ENCODE peak calls at places on chromosomes 11 and 22, in five cellular contexts. Q is K562, H is SK-N-SH, W is HEK293T, O is HepG2. G is an unnamed sample.

GRCh38 chr11:102763440-102763839 is 17.0 kb downstream of the MMP10 start:
- DNase-seq in Q (no peak), H (no peak), W (no peak), O (no peak), G (no peak)

GRCh38 chr11:72641900-72642814 is 32.1 kb downstream of the PDE2A start:
- DNase-seq in Q (peak; percentile 89), H (peak; percentile 91), W (peak; percentile 65), O (no peak), G (no peak)

GRCh38 chr11:16095756-16096155 is 260.6 kb downstream of the SOX6 start:
- DNase-seq in Q (no peak), H (no peak), W (no peak), O (no peak), G (no peak)

GRCh38 chr11:114321621-114322257 is 25.5 kb downstream of the NNMT start:
- DNase-seq in Q (no peak), H (no peak), W (no peak), O (no peak), G (no peak)

GRCh38 chr11:65036931-65037330 is 4.1 kb upstream of the SAC3D1 start:
- DNase-seq in Q (no peak), H (no peak), W (no peak), O (no peak), G (no peak)

GRCh38 chr22:23696326-23696851 is 5.6 kb downstream of the RGL4 start:
- DNase-seq in Q (no peak), H (no peak), W (no peak), O (no peak), G (peak; percentile 33)

GRCh38 chr11:88523362-88524028 is 186.0 kb upstream of the CTSC start:
- DNase-seq in Q (no peak), H (no peak), W (no peak), O (no peak), G (no peak)

GRCh38 chr22:17869285-17870096 is 95.2 kb upstream of the BID start:
- DNase-seq in Q (no peak), H (no peak), W (no peak), O (no peak), G (no peak)

GRCh38 chr11:116376547-116376946 is 396.2 kb downstream of the BUD13 start:
- DNase-seq in Q (no peak), H (no peak), W (no peak), O (peak; percentile 80), G (no peak)

GRCh38 chr22:27624705-27625104 is 176.9 kb downstream of the MN1 start:
- DNase-seq in Q (no peak), H (no peak), W (no peak), O (no peak), G (no peak)

GRCh38 chr22:21951931-21952465 is 650 bp downstream of the PPM1F start:
- DNase-seq in Q (no peak), H (peak; percentile 59), W (peak; percentile 46), O (no peak), G (no peak)

GRCh38 chr22:49962012-49962750 is 1.6 kb downstream of the PIM3 start:
- DNase-seq in Q (peak; percentile 64), H (peak; percentile 89), W (peak; percentile 57), O (peak; percentile 87), G (no peak)

GRCh38 chr11:110200836-110201235 is 95.6 kb downstream of the RDX start:
- DNase-seq in Q (no peak), H (no peak), W (no peak), O (no peak), G (no peak)

GRCh38 chr11:71388637-71389235 is 59.5 kb downstream of the DHCR7 start:
- DNase-seq in Q (no peak), H (no peak), W (no peak), O (no peak), G (no peak)

GRCh38 chr11:125670131-125670530 is 10.5 kb downstream of the ACRV1 start:
- DNase-seq in Q (no peak), H (no peak), W (no peak), O (no peak), G (no peak)

GRCh38 chr11:12540913-12541587 is 133.2 kb upstream of the TEAD1 start:
- DNase-seq in Q (no peak), H (no peak), W (no peak), O (no peak), G (no peak)

GRCh38 chr11:10618490-10618889 is 50.0 kb upstream of the LYVE1 start:
- DNase-seq in Q (no peak), H (no peak), W (no peak), O (no peak), G (no peak)

GRCh38 chr11:32487270-32487669 is 51.9 kb upstream of the WT1 start:
- DNase-seq in Q (peak; percentile 36), H (peak; percentile 12), W (peak; percentile 57), O (no peak), G (no peak)

DNA sequence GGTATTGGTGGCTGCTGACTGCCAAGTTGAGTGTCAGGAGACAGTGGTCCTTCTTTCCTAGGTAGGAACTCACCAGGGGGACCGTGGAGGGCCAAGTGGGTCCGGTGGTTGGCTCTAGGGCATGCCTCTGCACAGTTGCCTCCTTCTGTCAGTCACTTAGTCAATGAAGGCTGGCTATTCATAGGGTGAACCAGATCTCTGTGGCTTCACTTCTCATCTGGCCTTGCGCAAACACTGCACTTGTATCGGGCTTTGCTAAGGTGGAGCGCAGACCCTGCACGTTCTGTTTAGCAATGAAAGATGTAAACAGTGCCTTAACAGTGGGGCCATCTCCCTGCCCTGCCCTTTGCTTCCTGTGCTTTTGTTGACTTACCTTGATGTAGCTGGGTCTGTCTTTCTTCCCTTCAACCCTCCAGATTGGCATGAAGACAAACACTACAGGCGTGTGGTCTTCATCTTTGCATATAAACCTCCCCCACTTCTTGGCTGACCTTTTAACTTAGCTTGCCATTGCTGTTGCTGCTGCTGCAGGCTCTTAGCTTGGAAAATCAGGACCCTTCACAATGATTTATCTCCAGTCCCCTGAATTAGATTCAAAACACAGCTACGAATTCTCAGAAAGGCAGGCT is 6.8 kb upstream of the SORL1-AS1 start:
- DNase-seq in Q (no peak), H (peak; percentile 19), W (no peak), O (peak; percentile 97), G (no peak)
- TF ChIP-seq FOXM1 in Q (no peak), H (no peak), W (no peak), O (no peak), G (no peak)

DNA sequence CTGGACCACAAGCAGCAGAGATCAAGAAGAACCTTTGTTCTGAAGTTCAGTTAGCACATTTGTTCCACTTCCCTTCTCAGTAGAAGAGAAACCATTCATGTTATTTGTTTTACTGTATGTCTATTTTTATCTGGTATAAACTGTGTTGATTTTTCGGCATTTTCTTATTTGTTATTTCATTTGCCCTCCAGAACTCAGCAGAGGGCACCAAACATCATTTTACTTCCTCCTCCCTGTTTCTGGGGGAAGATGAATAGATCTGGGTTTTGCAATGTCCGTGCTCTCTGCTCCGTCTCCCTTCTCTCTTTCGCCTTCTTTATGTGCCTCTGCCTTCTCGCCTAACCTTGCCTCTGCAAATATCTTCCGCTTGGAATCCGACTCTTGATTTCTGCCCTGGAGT is 366.9 kb downstream of the NTM start:
- DNase-seq in Q (no peak), H (no peak), W (no peak), O (no peak), G (no peak)
- TF ChIP-seq FOXM1 in Q (no peak), H (no peak), W (no peak), O (no peak), G (no peak)

GRCh38 chr11:8247312-8247711 is 16.4 kb downstream of the LMO1 start:
- DNase-seq in Q (peak; percentile 47), H (no peak), W (peak; percentile 55), O (no peak), G (no peak)

GRCh38 chr11:8249482-8249881 is 14.2 kb downstream of the LMO1 start:
- DNase-seq in Q (no peak), H (no peak), W (no peak), O (no peak), G (no peak)

GRCh38 chr11:8250446-8250845 is 13.2 kb downstream of the LMO1 start:
- DNase-seq in Q (no peak), H (peak; percentile 59), W (no peak), O (no peak), G (no peak)

GRCh38 chr11:8250981-8251620 is 12.6 kb downstream of the LMO1 start:
- DNase-seq in Q (no peak), H (no peak), W (no peak), O (no peak), G (no peak)

DNA sequence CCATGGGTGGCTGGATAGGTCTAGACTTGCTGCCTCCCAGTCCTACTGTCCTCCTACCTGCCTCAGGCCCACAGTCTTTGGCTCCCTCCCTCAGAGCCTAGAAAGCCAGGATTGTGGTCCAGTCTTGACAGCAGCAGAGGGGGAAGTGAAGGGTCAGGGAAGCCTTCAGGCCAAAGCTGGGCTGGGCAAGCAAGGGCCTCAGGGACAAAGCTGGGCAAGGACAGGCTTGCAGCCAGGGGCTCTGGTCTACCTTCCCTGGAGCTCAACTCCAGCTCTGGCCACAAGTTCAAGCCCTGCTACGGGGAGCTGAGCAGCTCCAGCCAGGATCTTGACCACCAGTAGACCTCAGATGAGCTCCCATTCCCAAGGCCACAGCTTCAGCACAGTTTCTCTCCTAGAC is 14.9 kb downstream of the LMO1 start:
- DNase-seq in Q (no peak), H (no peak), W (no peak), O (no peak), G (no peak)
- TF ChIP-seq FOXM1 in Q (no peak), H (no peak), W (no peak), O (no peak), G (no peak)

GRCh38 chr11:124669193-124669592 is 4.3 kb downstream of the SIAE start:
- DNase-seq in Q (peak; percentile 61), H (peak; percentile 73), W (peak; percentile 68), O (peak; percentile 33), G (no peak)
- TF ChIP-seq FOXM1 in Q (no peak), H (no peak), W (no peak), O (no peak), G (no peak)

GRCh38 chr11:1541474-1542204 is 30.4 kb downstream of the DUSP8 start:
- DNase-seq in Q (no peak), H (no peak), W (no peak), O (peak; percentile 45), G (no peak)

GRCh38 chr11:1543606-1544263 is 28.3 kb downstream of the DUSP8 start:
- DNase-seq in Q (no peak), H (no peak), W (no peak), O (no peak), G (no peak)

GRCh38 chr11:1542267-1542666 is 29.8 kb downstream of the DUSP8 start:
- DNase-seq in Q (no peak), H (no peak), W (no peak), O (no peak), G (no peak)

GRCh38 chr11:1538153-1538552 is 33.9 kb downstream of the DUSP8 start:
- DNase-seq in Q (no peak), H (no peak), W (no peak), O (no peak), G (no peak)

GRCh38 chr11:1540074-1540473 is 32.0 kb downstream of the DUSP8 start:
- DNase-seq in Q (no peak), H (no peak), W (no peak), O (no peak), G (no peak)
- TF ChIP-seq FOXM1 in Q (no peak), H (no peak), W (no peak), O (no peak), G (no peak)

GRCh38 chr11:63882555-63883242 is 34.3 kb downstream of the RCOR2 start:
- DNase-seq in Q (no peak), H (peak; percentile 79), W (no peak), O (no peak), G (no peak)
- TF ChIP-seq FOXM1 in Q (no peak), H (no peak), W (no peak), O (no peak), G (no peak)

GRCh38 chr22:19707347-19708322 is 6.7 kb upstream of the SEPTIN5 start:
- DNase-seq in Q (no peak), H (peak; percentile 20), W (no peak), O (no peak), G (no peak)
- TF ChIP-seq FOXM1 in Q (no peak), H (no peak), W (no peak), O (no peak), G (no peak)

G was measured in GM12878.